ENCODE peak calls at places on chromosomes 11 and 22, in six cellular contexts. G, C, K, O, J and D are unnamed samples.

GRCh38 chr11:62273789-62274275 is 3.9 kb downstream of the SCGB2A2 start:
- DNase-seq in O (no peak), K (no peak), C (no peak), G (no peak), J (no peak), D (no peak)

GRCh38 chr11:63508745-63509144 is 2.9 kb downstream of the LGALS12 start:
- DNase-seq in J (no peak), C (no peak), K (no peak), G (no peak), O (no peak), D (no peak)

GRCh38 chr11:132028380-132029240 is 658.2 kb downstream of the NTM start:
- DNase-seq in G (no peak), K (no peak), C (no peak), J (peak), O (no peak), D (no peak)

GRCh38 chr22:49099496-49100124 is 728.1 kb downstream of the BRD1 start:
- DNase-seq in K (no peak), J (no peak), C (no peak), O (no peak), G (no peak), D (no peak)

GRCh38 chr11:8964324-8965320 is at the start of gene TMEM9B:
- DNase-seq in G (peak), O (peak), K (peak), J (peak), C (peak), D (peak)

GRCh38 chr11:94639901-94640721 is 72.9 kb downstream of the PIWIL4 start:
- DNase-seq in G (no peak), J (peak), K (peak), C (no peak), O (no peak), D (no peak)

GRCh38 chr11:134237557-134237922 is 13.1 kb downstream of the VPS26B start:
- DNase-seq in C (no peak), G (no peak), J (no peak), O (no peak), K (no peak), D (no peak)

GRCh38 chr11:126081915-126082250 is 19.2 kb upstream of the CDON start:
- DNase-seq in K (no peak), O (no peak), G (no peak), J (no peak), C (no peak), D (no peak)

GRCh38 chr22:24005201-24005600 is at the start of gene GSTT4:
- DNase-seq in C (peak), G (peak), K (no peak), O (no peak), J (no peak), D (no peak)

GRCh38 chr11:12319734-12320387 is 57.5 kb upstream of the PARVA start:
- DNase-seq in C (no peak), G (no peak), K (no peak), O (no peak), J (no peak), D (no peak)

GRCh38 chr11:125167954-125168821 is 3.6 kb downstream of the PKNOX2 start:
- DNase-seq in C (no peak), K (no peak), G (no peak), J (no peak), O (no peak), D (no peak)

GRCh38 chr11:63920870-63921417 is 4.0 kb upstream of the RCOR2 start:
- DNase-seq in K (peak), G (no peak), O (peak), J (peak), C (no peak), D (peak)

GRCh38 chr11:123413636-123414035 is 16.4 kb upstream of the GRAMD1B start:
- DNase-seq in G (no peak), O (no peak), K (no peak), C (no peak), J (no peak), D (no peak)

GRCh38 chr11:126510621-126511370 is 155.3 kb downstream of the ST3GAL4 start:
- DNase-seq in K (no peak), O (no peak), C (peak), G (no peak), J (no peak), D (no peak)

GRCh38 chr11:34266987-34267386 is 90.8 kb downstream of the ABTB2 start:
- DNase-seq in J (no peak), C (no peak), G (no peak), O (no peak), K (no peak), D (no peak)

GRCh38 chr11:65793625-65794400 is 7.0 kb downstream of the OVOL1 start:
- DNase-seq in C (no peak), J (no peak), O (no peak), G (no peak), K (no peak), D (no peak)

GRCh38 chr11:121965330-121965729 is 150.7 kb downstream of the BLID start:
- DNase-seq in C (no peak), J (no peak), O (no peak), G (no peak), K (no peak), D (no peak)

GRCh38 chr11:109957601-109958000 is 135.6 kb upstream of the ZC3H12C start:
- DNase-seq in J (no peak), K (no peak), O (no peak), G (no peak), C (no peak), D (no peak)

GRCh38 chr11:125372911-125373310 is 123.2 kb downstream of the FEZ1 start:
- DNase-seq in G (no peak), J (no peak), K (no peak), O (no peak), C (no peak), D (no peak)

GRCh38 chr11:2672553-2673249 is 27.1 kb downstream of the KCNQ1OT1 start:
- DNase-seq in J (no peak), C (peak), G (peak), K (peak), O (no peak), D (no peak)

GRCh38 chr11:8067567-8067928 is 13.5 kb upstream of the TUB start:
- DNase-seq in G (no peak), J (no peak), O (no peak), K (peak), C (no peak), D (no peak)

GRCh38 chr11:65576867-65577755 is 1.3 kb downstream of the EHBP1L1 start:
- DNase-seq in C (peak), G (no peak), J (no peak), K (no peak), O (peak), D (no peak)

GRCh38 chr11:82889133-82890001 is 10.9 kb downstream of the PRCP start:
- DNase-seq in K (no peak), O (no peak), G (no peak), J (no peak), C (no peak), D (no peak)

GRCh38 chr11:82890941-82891340 is 9.3 kb downstream of the PRCP start:
- DNase-seq in C (no peak), G (no peak), K (no peak), J (no peak), O (no peak), D (no peak)

GRCh38 chr11:82895437-82896091 is 4.7 kb downstream of the PRCP start:
- DNase-seq in O (peak), J (no peak), C (no peak), G (no peak), K (no peak), D (no peak)

GRCh38 chr11:82892611-82893169 is 7.5 kb downstream of the PRCP start:
- DNase-seq in C (no peak), J (no peak), O (no peak), G (no peak), K (no peak), D (no peak)

DNA sequence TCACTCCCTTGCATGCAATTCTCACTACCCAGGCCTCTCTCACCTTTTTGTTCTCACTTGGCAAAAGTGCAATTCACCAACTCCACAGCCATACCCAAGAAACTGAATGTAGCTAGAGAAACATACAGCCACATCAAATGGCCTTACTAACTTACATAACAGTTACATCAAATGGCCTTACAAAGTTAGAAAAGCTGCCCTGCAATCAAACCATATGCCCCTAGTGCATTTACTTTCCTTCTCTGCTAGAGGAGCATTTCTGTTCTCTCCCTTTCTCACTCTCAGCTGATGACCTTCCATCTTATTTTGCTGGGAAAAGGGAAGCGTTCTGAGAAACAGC is 10.3 kb downstream of the PRCP start:
- DNase-seq in C (no peak), O (no peak), G (no peak), K (no peak), J (no peak), D (no peak)
- H3K4me3 ChIP-seq in C (no peak), O (no peak), G (no peak), K (no peak), J (no peak), D (no peak)

DNA sequence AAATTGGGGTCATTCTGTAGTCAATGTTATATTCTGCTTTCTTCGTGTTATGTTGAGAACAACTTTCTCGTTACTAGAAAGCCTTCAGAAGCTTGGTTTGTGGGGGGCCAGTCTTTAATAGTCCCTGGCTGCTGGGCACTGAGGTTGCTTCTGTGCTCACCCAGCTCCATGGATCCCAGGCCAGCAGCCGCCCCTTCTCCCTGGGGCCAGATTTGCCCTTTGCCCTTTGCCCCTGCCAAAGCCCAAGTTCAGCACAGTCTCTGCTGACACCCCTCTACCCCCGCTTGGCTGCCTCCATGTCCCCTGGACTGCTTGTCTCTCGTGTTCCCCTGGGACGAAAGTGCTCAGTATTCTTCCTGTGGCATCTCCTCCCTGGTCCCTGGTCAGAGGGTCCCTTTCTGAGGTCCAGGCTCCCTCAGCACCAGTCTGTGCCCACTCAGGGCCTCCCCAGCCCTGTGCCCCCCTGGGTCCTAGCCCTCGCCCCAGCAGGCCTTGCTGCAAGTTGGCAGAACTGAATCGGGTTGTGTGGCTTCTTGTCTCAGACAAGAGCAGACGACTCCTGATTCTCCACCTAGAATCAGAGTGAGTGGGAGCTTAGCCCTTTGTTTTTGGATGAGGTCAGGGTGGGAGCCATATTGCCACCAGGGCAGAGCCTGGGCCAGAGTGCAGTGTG is 6.7 kb downstream of the TSPO start:
- DNase-seq in C (no peak), K (no peak), G (no peak), O (no peak), J (no peak), D (no peak)
- H3K27ac ChIP-seq in C (no peak), K (no peak), G (no peak), O (no peak), J (no peak), D (no peak)

GRCh38 chr11:73249304-73249703 is 22.8 kb upstream of the P2RY6 start:
- DNase-seq in O (no peak), J (no peak), C (peak), K (no peak), G (no peak), D (no peak)

GRCh38 chr11:73249858-73250773 is 22.0 kb upstream of the P2RY6 start:
- DNase-seq in G (no peak), K (no peak), O (no peak), C (peak), J (no peak), D (no peak)

GRCh38 chr11:73257342-73258103 is 14.6 kb upstream of the P2RY6 start:
- DNase-seq in K (no peak), O (no peak), C (peak), J (no peak), G (peak), D (no peak)

GRCh38 chr11:73248526-73249185 is 23.5 kb upstream of the P2RY6 start:
- DNase-seq in C (peak), K (no peak), O (no peak), G (no peak), J (no peak), D (no peak)

GRCh38 chr11:73252577-73253191 is 19.5 kb upstream of the P2RY6 start:
- DNase-seq in G (peak), C (peak), J (no peak), K (no peak), O (no peak), D (no peak)
- TF ChIP-seq CTCF in G (no peak), C (no peak), J (peak), K (peak), O (no peak), D (no peak)

GRCh38 chr22:42347281-42347824 is 76.9 kb upstream of the TCF20 start:
- DNase-seq in G (no peak), C (no peak), J (no peak), O (no peak), K (no peak), D (no peak)
- H3K4me3 ChIP-seq in G (no peak), C (no peak), J (no peak), O (no peak), K (no peak), D (no peak)

GRCh38 chr11:36149538-36150242 is 139.5 kb downstream of the COMMD9 start:
- DNase-seq in G (no peak), K (no peak), J (peak), O (no peak), C (peak), D (no peak)
- H3K27ac ChIP-seq in G (no peak), K (peak), J (peak), O (no peak), C (no peak), D (no peak)

GRCh38 chr11:59263225-59263894 is 50.6 kb upstream of the MPEG1 start:
- DNase-seq in G (no peak), O (peak), C (no peak), K (peak), J (no peak), D (no peak)
- TF ChIP-seq CTCF in G (no peak), O (peak), C (no peak), K (peak), J (peak), D (no peak)

GRCh38 chr22:26474687-26475086 is 8.9 kb downstream of the HPS4 start:
- DNase-seq in J (no peak), K (no peak), C (no peak), O (no peak), G (no peak), D (no peak)

GRCh38 chr22:26477341-26477731 is 6.2 kb downstream of the HPS4 start:
- DNase-seq in G (no peak), C (no peak), K (no peak), J (no peak), O (no peak), D (no peak)

GRCh38 chr22:26479792-26480610 is 3.6 kb downstream of the HPS4 start:
- DNase-seq in O (no peak), G (no peak), C (no peak), J (no peak), K (no peak), D (no peak)

GRCh38 chr22:26479043-26479791 is 4.4 kb downstream of the HPS4 start:
- DNase-seq in C (no peak), K (no peak), G (no peak), J (no peak), O (no peak), D (no peak)

DNA sequence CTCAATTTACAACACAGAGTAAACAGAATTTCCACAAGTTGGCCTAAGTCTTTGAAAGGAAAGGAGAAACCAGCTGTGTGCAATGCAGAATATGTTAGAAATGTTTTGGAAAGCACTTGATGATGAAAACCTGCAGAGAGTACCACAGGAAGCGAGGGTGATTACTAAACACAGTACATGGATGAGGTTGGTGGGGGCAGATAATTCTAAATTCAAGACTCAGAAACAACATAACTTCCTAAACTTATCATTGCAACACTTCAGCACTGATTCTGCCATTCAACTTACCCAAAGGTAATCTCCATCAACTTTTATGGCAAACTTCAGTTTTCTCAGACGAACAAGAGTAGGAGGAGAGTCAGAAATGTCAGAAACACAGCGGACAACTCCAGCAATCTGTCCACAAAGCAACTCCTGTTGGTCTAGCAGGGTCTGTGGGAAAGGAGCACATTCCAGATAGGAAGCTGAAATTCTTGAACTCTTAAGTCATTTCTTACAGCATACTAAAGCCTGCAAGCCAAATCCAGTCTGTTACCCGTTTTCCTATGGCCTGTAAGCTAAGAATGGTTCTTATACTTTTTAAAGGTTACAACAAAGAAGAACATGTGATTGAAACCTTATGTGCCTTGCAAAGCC is 6.8 kb downstream of the HPS4 start:
- DNase-seq in O (no peak), J (no peak), K (no peak), C (no peak), G (no peak), D (no peak)
- H3K4me3 ChIP-seq in O (no peak), J (no peak), K (no peak), C (no peak), G (no peak), D (no peak)

GRCh38 chr11:22669368-22669767 is 3.0 kb downstream of the GAS2 start:
- DNase-seq in K (no peak), J (no peak), C (no peak), G (no peak), O (no peak), D (no peak)

GRCh38 chr11:22671751-22672150 is 5.3 kb downstream of the GAS2 start:
- DNase-seq in C (no peak), O (no peak), G (no peak), J (no peak), K (no peak), D (no peak)

GRCh38 chr11:22666700-22667439 is 459 bp downstream of the GAS2 start:
- DNase-seq in J (no peak), O (no peak), G (no peak), K (peak), C (no peak), D (no peak)

GRCh38 chr11:22668005-22668796 is 1.8 kb downstream of the GAS2 start:
- DNase-seq in K (no peak), C (no peak), O (no peak), G (no peak), J (no peak), D (no peak)

GRCh38 chr11:22670803-22671202 is 4.4 kb downstream of the GAS2 start:
- DNase-seq in C (no peak), K (no peak), O (no peak), G (no peak), J (no peak), D (no peak)
- H3K27ac ChIP-seq in C (no peak), K (no peak), O (no peak), G (no peak), J (no peak), D (no peak)

DNA sequence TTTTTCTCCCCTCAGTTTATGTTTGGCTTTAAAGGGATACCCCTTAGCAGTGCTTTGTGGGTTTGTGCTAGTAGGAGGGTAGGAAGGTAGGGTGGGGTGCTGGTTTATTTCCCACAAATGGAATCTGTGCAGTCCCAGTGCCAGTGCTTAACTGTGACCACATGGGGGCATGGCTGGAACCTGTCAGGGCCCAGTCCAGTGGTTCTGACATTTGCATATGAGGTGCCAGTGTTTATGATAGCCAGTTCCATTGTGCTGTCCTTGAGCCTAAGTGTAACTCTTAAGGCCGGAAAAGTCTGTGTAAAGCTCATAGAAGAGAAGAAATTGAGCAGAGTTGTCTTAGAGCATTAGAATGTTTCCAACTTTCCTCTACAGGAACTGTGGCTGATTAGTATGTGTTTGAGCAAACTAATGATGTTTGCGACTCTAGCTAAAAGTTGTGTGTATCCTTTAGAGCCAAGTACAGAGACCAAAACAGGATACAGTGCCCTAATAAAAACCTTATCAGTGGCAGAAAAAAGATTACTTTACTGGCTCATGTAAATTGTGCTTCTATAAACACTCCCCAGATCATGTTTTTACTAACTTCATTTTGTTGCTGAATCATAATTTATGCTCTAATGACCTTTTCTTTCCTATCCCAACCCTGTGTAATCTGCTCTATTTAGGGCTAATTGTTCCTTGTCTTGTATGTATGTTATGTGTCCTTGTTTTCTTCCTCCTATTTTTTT is 38.1 kb downstream of the DIXDC1 start:
- DNase-seq in O (no peak), K (no peak), G (no peak), C (no peak), J (no peak), D (no peak)
- TF ChIP-seq CTCF in O (no peak), K (no peak), G (no peak), C (no peak), J (peak), D (no peak)